ENCODE peak calls at places on chromosomes 4 and X, in ten cellular contexts. One of them, this sample, is unnamed.

GRCh38 chr4:83771113-83771705 is 235.3 kb downstream of the GPAT3 start:
- DNase-seq in DND-41: peak; percentile 19
- DNase-seq in psoas muscle: no peak
- DNase-seq in right lobe of liver: no peak
- DNase-seq in colonic mucosa: no peak
- DNase-seq in BE2C: peak; percentile 66
- DNase-seq in IMR-90: peak; percentile 60
- DNase-seq in Peyer's patch: no peak
- DNase-seq in mesenchymal stem cell: peak; percentile 51
- DNase-seq in PC-3: peak; percentile 42
- DNase-seq in this sample: no peak

GRCh38 chr4:141636077-141636770 is at the start of gene IL15:
- DNase-seq in DND-41: peak; percentile 83
- DNase-seq in psoas muscle: peak; percentile 71
- DNase-seq in right lobe of liver: peak; percentile 90
- DNase-seq in colonic mucosa: peak; percentile 94
- DNase-seq in BE2C: peak; percentile 68
- DNase-seq in IMR-90: peak; percentile 58
- DNase-seq in Peyer's patch: peak; percentile 79
- DNase-seq in mesenchymal stem cell: peak; percentile 88
- DNase-seq in PC-3: peak; percentile 86
- DNase-seq in this sample: peak; percentile 82

GRCh38 chrX:34197946-34198345 is 65.8 kb upstream of the FAM47A start:
- DNase-seq in DND-41: no peak
- DNase-seq in psoas muscle: no peak
- DNase-seq in right lobe of liver: no peak
- DNase-seq in colonic mucosa: no peak
- DNase-seq in BE2C: no peak
- DNase-seq in IMR-90: no peak
- DNase-seq in Peyer's patch: no peak
- DNase-seq in mesenchymal stem cell: no peak
- DNase-seq in PC-3: peak; percentile 24
- DNase-seq in this sample: no peak

GRCh38 chrX:50903387-50904027 is 7.0 kb upstream of the BMP15 start:
- DNase-seq in DND-41: peak; percentile 3
- DNase-seq in psoas muscle: no peak
- DNase-seq in right lobe of liver: no peak
- DNase-seq in colonic mucosa: peak; percentile 30
- DNase-seq in BE2C: peak; percentile 39
- DNase-seq in IMR-90: peak; percentile 26
- DNase-seq in Peyer's patch: no peak
- DNase-seq in mesenchymal stem cell: peak; percentile 47
- DNase-seq in PC-3: peak; percentile 61
- DNase-seq in this sample: no peak

GRCh38 chrX:134634691-134635090 is 23.6 kb downstream of the PLAC1 start:
- DNase-seq in DND-41: no peak
- DNase-seq in psoas muscle: no peak
- DNase-seq in right lobe of liver: no peak
- DNase-seq in colonic mucosa: no peak
- DNase-seq in BE2C: no peak
- DNase-seq in IMR-90: peak; percentile 81
- DNase-seq in Peyer's patch: no peak
- DNase-seq in mesenchymal stem cell: peak; percentile 33
- DNase-seq in PC-3: no peak
- DNase-seq in this sample: no peak

GRCh38 chr4:110490109-110490508 is 14.2 kb downstream of the ENPEP start:
- DNase-seq in DND-41: no peak
- DNase-seq in psoas muscle: no peak
- DNase-seq in right lobe of liver: no peak
- DNase-seq in colonic mucosa: no peak
- DNase-seq in BE2C: no peak
- DNase-seq in IMR-90: no peak
- DNase-seq in Peyer's patch: no peak
- DNase-seq in mesenchymal stem cell: no peak
- DNase-seq in PC-3: no peak
- DNase-seq in this sample: no peak

GRCh38 chrX:7272301-7272700 is 124.3 kb upstream of the PUDP start:
- DNase-seq in DND-41: no peak
- DNase-seq in psoas muscle: no peak
- DNase-seq in right lobe of liver: no peak
- DNase-seq in colonic mucosa: no peak
- DNase-seq in BE2C: no peak
- DNase-seq in IMR-90: no peak
- DNase-seq in Peyer's patch: no peak
- DNase-seq in mesenchymal stem cell: peak; percentile 10
- DNase-seq in PC-3: no peak
- DNase-seq in this sample: no peak

GRCh38 chr4:89404530-89404929 is 96.9 kb upstream of the GPRIN3 start:
- DNase-seq in DND-41: no peak
- DNase-seq in psoas muscle: no peak
- DNase-seq in right lobe of liver: no peak
- DNase-seq in colonic mucosa: no peak
- DNase-seq in BE2C: no peak
- DNase-seq in IMR-90: no peak
- DNase-seq in Peyer's patch: no peak
- DNase-seq in mesenchymal stem cell: no peak
- DNase-seq in PC-3: no peak
- DNase-seq in this sample: no peak

GRCh38 chr4:54959656-54960055 is 165.7 kb downstream of the KDR start:
- DNase-seq in DND-41: no peak
- DNase-seq in psoas muscle: no peak
- DNase-seq in right lobe of liver: no peak
- DNase-seq in colonic mucosa: no peak
- DNase-seq in BE2C: no peak
- DNase-seq in IMR-90: peak; percentile 83
- DNase-seq in Peyer's patch: no peak
- DNase-seq in mesenchymal stem cell: peak; percentile 52
- DNase-seq in PC-3: no peak
- DNase-seq in this sample: no peak

GRCh38 chrX:45774961-45775360 is 574.3 kb upstream of the DIPK2B start:
- DNase-seq in DND-41: no peak
- DNase-seq in psoas muscle: peak; percentile 26
- DNase-seq in right lobe of liver: no peak
- DNase-seq in colonic mucosa: no peak
- DNase-seq in BE2C: no peak
- DNase-seq in IMR-90: peak; percentile 81
- DNase-seq in Peyer's patch: no peak
- DNase-seq in mesenchymal stem cell: no peak
- DNase-seq in PC-3: peak; percentile 89
- DNase-seq in this sample: no peak

GRCh38 chr4:145797278-145797677 is 117.3 kb downstream of the C4orf51 start:
- DNase-seq in DND-41: no peak
- DNase-seq in psoas muscle: no peak
- DNase-seq in right lobe of liver: no peak
- DNase-seq in colonic mucosa: no peak
- DNase-seq in BE2C: no peak
- DNase-seq in IMR-90: no peak
- DNase-seq in Peyer's patch: no peak
- DNase-seq in mesenchymal stem cell: no peak
- DNase-seq in PC-3: no peak
- DNase-seq in this sample: no peak

DNA sequence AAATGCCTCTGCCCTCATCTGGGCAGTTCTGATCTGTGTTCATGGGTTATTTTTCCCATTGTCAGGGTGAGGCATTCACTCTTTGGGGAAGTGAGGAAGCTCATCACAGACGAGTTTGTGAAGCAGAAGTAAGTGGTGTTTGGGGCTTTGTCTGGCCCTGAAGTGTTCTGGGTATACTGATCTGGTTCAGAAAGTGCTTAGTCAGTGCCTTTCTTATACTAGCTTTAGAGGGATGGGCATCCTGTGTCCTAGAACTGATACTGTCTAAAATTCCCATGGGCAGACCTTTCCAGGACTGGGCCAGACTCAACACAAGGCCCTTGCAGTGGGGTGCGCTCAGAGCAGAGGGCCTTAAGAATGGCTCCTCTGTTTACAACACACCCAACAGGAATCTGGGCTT is 6.4 kb downstream of the TRO start:
- DNase-seq in DND-41: no peak
- DNase-seq in psoas muscle: no peak
- DNase-seq in right lobe of liver: no peak
- DNase-seq in colonic mucosa: no peak
- DNase-seq in BE2C: no peak
- DNase-seq in IMR-90: no peak
- DNase-seq in Peyer's patch: no peak
- DNase-seq in mesenchymal stem cell: no peak
- DNase-seq in PC-3: no peak
- DNase-seq in this sample: no peak
- H3K9me3 ChIP-seq in DND-41: no peaks in the 10 kb centered on the region
- H3K9me3 ChIP-seq in psoas muscle: no peaks in the 10 kb centered on the region
- H3K9me3 ChIP-seq in right lobe of liver: no peaks in the 10 kb centered on the region
- H3K9me3 ChIP-seq in colonic mucosa: no peaks in the 10 kb centered on the region
- H3K9me3 ChIP-seq in BE2C: no peaks in the 10 kb centered on the region
- H3K9me3 ChIP-seq in IMR-90: no peaks in the 10 kb centered on the region
- H3K9me3 ChIP-seq in Peyer's patch: no peaks in the 10 kb centered on the region
- H3K9me3 ChIP-seq in mesenchymal stem cell: peaks cover 10% of the 10 kb centered on the region
- H3K9me3 ChIP-seq in PC-3: no peaks in the 10 kb centered on the region
- H3K9me3 ChIP-seq in this sample: no peaks in the 10 kb centered on the region

GRCh38 chr4:53907772-53908171 is 156.6 kb downstream of the CHIC2 start:
- DNase-seq in DND-41: no peak
- DNase-seq in psoas muscle: no peak
- DNase-seq in right lobe of liver: no peak
- DNase-seq in colonic mucosa: no peak
- DNase-seq in BE2C: no peak
- DNase-seq in IMR-90: no peak
- DNase-seq in Peyer's patch: no peak
- DNase-seq in mesenchymal stem cell: no peak
- DNase-seq in PC-3: no peak
- DNase-seq in this sample: no peak

GRCh38 chr4:53905935-53906377 is 158.4 kb downstream of the CHIC2 start:
- DNase-seq in DND-41: peak; percentile 19
- DNase-seq in psoas muscle: peak; percentile 37
- DNase-seq in right lobe of liver: no peak
- DNase-seq in colonic mucosa: peak; percentile 48
- DNase-seq in BE2C: peak; percentile 25
- DNase-seq in IMR-90: peak; percentile 78
- DNase-seq in Peyer's patch: no peak
- DNase-seq in mesenchymal stem cell: peak; percentile 88
- DNase-seq in PC-3: peak; percentile 64
- DNase-seq in this sample: no peak

GRCh38 chr4:53908661-53909078 is 155.7 kb downstream of the CHIC2 start:
- DNase-seq in DND-41: peak; percentile 17
- DNase-seq in psoas muscle: no peak
- DNase-seq in right lobe of liver: no peak
- DNase-seq in colonic mucosa: peak; percentile 38
- DNase-seq in BE2C: peak; percentile 36
- DNase-seq in IMR-90: peak; percentile 97
- DNase-seq in Peyer's patch: no peak
- DNase-seq in mesenchymal stem cell: peak; percentile 95
- DNase-seq in PC-3: peak; percentile 95
- DNase-seq in this sample: no peak

GRCh38 chr4:53905281-53905934 is 159.0 kb downstream of the CHIC2 start:
- DNase-seq in DND-41: no peak
- DNase-seq in psoas muscle: no peak
- DNase-seq in right lobe of liver: no peak
- DNase-seq in colonic mucosa: no peak
- DNase-seq in BE2C: no peak
- DNase-seq in IMR-90: peak; percentile 33
- DNase-seq in Peyer's patch: no peak
- DNase-seq in mesenchymal stem cell: peak; percentile 80
- DNase-seq in PC-3: no peak
- DNase-seq in this sample: no peak

DNA sequence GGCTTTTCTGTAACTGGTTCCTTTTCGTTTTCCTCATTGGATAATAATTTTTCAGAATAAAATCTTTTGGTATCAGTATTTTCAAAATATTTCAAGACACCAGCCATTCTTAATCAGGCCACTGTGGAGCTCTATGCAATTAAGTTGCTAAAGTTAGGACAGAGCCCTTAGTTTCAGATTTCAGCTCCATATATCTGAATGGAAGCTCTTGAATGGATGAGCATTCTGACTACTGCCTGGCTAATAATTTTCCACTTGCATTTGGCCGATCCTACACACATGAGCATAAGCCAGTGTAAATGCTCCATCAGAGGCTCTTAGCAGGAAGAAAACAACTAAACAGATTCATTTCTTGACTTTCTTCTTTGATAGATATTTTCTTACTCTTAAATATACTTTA is 157.6 kb downstream of the CHIC2 start:
- DNase-seq in DND-41: no peak
- DNase-seq in psoas muscle: no peak
- DNase-seq in right lobe of liver: no peak
- DNase-seq in colonic mucosa: no peak
- DNase-seq in BE2C: no peak
- DNase-seq in IMR-90: peak; percentile 28
- DNase-seq in Peyer's patch: no peak
- DNase-seq in mesenchymal stem cell: no peak
- DNase-seq in PC-3: no peak
- DNase-seq in this sample: no peak
- H3K36me3 ChIP-seq in DND-41: no peaks in the 10 kb centered on the region
- H3K36me3 ChIP-seq in psoas muscle: no peaks in the 10 kb centered on the region
- H3K36me3 ChIP-seq in right lobe of liver: no peaks in the 10 kb centered on the region
- H3K36me3 ChIP-seq in colonic mucosa: no peaks in the 10 kb centered on the region
- H3K36me3 ChIP-seq in BE2C: no peaks in the 10 kb centered on the region
- H3K36me3 ChIP-seq in IMR-90: no peaks in the 10 kb centered on the region
- H3K36me3 ChIP-seq in Peyer's patch: no peaks in the 10 kb centered on the region
- H3K36me3 ChIP-seq in mesenchymal stem cell: no peaks in the 10 kb centered on the region
- H3K36me3 ChIP-seq in PC-3: no peaks in the 10 kb centered on the region
- H3K36me3 ChIP-seq in this sample: no peaks in the 10 kb centered on the region

DNA sequence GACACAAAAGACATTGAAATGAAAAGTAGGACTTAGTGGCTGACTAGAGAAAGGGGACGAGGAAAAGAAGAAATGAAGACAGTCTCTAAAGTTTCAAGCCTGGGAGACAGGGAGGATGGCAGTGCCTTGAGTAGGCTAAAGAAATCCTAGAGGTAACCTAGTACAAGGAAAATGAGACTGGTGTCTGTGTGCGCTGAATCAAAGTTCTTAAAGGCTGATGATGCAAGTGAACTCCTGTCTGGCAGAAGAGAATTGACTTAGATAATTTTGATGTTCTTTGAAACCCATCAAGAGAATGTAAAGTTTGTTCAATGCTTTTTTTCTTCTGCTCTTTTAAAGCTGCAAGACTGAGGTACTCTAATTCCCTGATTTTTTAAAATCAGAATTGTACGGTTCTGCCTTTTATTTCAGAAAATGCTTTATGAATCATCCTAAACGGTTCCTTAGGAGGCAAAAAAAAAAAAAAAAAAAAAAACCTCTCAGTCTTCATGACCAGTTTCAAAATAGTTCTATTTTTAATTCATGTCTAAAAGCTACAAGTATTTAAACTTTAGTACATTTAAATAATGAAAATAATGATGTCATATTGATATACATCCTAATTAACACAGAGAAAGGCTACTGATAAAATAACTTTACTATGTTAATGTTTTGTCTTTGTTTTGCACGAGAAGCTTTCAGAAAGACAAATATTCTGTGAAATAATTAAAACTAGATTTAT is 189.8 kb downstream of the PPP3CA start:
- DNase-seq in DND-41: no peak
- DNase-seq in psoas muscle: no peak
- DNase-seq in right lobe of liver: no peak
- DNase-seq in colonic mucosa: no peak
- DNase-seq in BE2C: no peak
- DNase-seq in IMR-90: peak; percentile 28
- DNase-seq in Peyer's patch: no peak
- DNase-seq in mesenchymal stem cell: peak; percentile 28
- DNase-seq in PC-3: no peak
- DNase-seq in this sample: no peak
- H3K4me3 ChIP-seq in DND-41: no peak overlapping the region
- H3K4me3 ChIP-seq in psoas muscle: no peak overlapping the region
- H3K4me3 ChIP-seq in right lobe of liver: no peak overlapping the region
- H3K4me3 ChIP-seq in colonic mucosa: no peak overlapping the region
- H3K4me3 ChIP-seq in BE2C: no peak overlapping the region
- H3K4me3 ChIP-seq in IMR-90: no peak overlapping the region
- H3K4me3 ChIP-seq in Peyer's patch: no peak overlapping the region
- H3K4me3 ChIP-seq in mesenchymal stem cell: no peak overlapping the region
- H3K4me3 ChIP-seq in PC-3: no peak overlapping the region
- H3K4me3 ChIP-seq in this sample: no peak overlapping the region

GRCh38 chrX:53324085-53324484 is 42.7 kb upstream of the IQSEC2 start:
- DNase-seq in DND-41: no peak
- DNase-seq in psoas muscle: no peak
- DNase-seq in right lobe of liver: no peak
- DNase-seq in colonic mucosa: no peak
- DNase-seq in BE2C: no peak
- DNase-seq in IMR-90: no peak
- DNase-seq in Peyer's patch: no peak
- DNase-seq in mesenchymal stem cell: no peak
- DNase-seq in PC-3: no peak
- DNase-seq in this sample: no peak
- H3K9me3 ChIP-seq in DND-41: no peaks in the 10 kb centered on the region
- H3K9me3 ChIP-seq in psoas muscle: no peaks in the 10 kb centered on the region
- H3K9me3 ChIP-seq in right lobe of liver: no peaks in the 10 kb centered on the region
- H3K9me3 ChIP-seq in colonic mucosa: no peaks in the 10 kb centered on the region
- H3K9me3 ChIP-seq in BE2C: no peaks in the 10 kb centered on the region
- H3K9me3 ChIP-seq in IMR-90: no peaks in the 10 kb centered on the region
- H3K9me3 ChIP-seq in Peyer's patch: no peaks in the 10 kb centered on the region
- H3K9me3 ChIP-seq in mesenchymal stem cell: no peaks in the 10 kb centered on the region
- H3K9me3 ChIP-seq in PC-3: no peaks in the 10 kb centered on the region
- H3K9me3 ChIP-seq in this sample: no peaks in the 10 kb centered on the region

This sample was measured in suprapubic skin.